ENCODE peak calls at places on chromosomes 12 and 14, in six cellular contexts. One of them, this sample, is unnamed. For H3K4me1, the result is how much of the 10 kb centered on the place peaks cover.

GRCh38 chr14:68172216-68172615 is 352.6 kb downstream of the RAD51B start:
- DNase-seq in Panc1: no peak
- DNase-seq in GM12878: no peak
- DNase-seq in A549: peak
- DNase-seq in HepG2: peak
- DNase-seq in HCT116: no peak
- DNase-seq in this sample: no peak

GRCh38 chr12:67531051-67531450 is 117.5 kb upstream of the DYRK2 start:
- DNase-seq in Panc1: no peak
- DNase-seq in GM12878: no peak
- DNase-seq in A549: no peak
- DNase-seq in HepG2: no peak
- DNase-seq in HCT116: no peak
- DNase-seq in this sample: no peak

GRCh38 chr12:110776410-110776809 is 33.7 kb upstream of the PPP1CC start:
- DNase-seq in Panc1: no peak
- DNase-seq in GM12878: peak
- DNase-seq in A549: no peak
- DNase-seq in HepG2: no peak
- DNase-seq in HCT116: no peak
- DNase-seq in this sample: no peak

GRCh38 chr12:2412305-2412643 is 359.5 kb downstream of the CACNA1C start:
- DNase-seq in Panc1: no peak
- DNase-seq in GM12878: no peak
- DNase-seq in A549: no peak
- DNase-seq in HepG2: no peak
- DNase-seq in HCT116: no peak
- DNase-seq in this sample: no peak

GRCh38 chr14:73833530-73834257 is 17.9 kb upstream of the PTGR2 start:
- DNase-seq in Panc1: no peak
- DNase-seq in GM12878: no peak
- DNase-seq in A549: peak
- DNase-seq in HepG2: peak
- DNase-seq in HCT116: no peak
- DNase-seq in this sample: peak

GRCh38 chr12:119216084-119216483 is 37.4 kb downstream of the HSPB8 start:
- DNase-seq in Panc1: no peak
- DNase-seq in GM12878: no peak
- DNase-seq in A549: no peak
- DNase-seq in HepG2: no peak
- DNase-seq in HCT116: no peak
- DNase-seq in this sample: no peak

GRCh38 chr12:40444174-40444573 is 219.4 kb downstream of the LRRK2 start:
- DNase-seq in Panc1: no peak
- DNase-seq in GM12878: no peak
- DNase-seq in A549: peak
- DNase-seq in HepG2: no peak
- DNase-seq in HCT116: no peak
- DNase-seq in this sample: peak

GRCh38 chr12:111978545-111978944 is 34.4 kb downstream of the TMEM116 start:
- DNase-seq in Panc1: no peak
- DNase-seq in GM12878: no peak
- DNase-seq in A549: no peak
- DNase-seq in HepG2: no peak
- DNase-seq in HCT116: no peak
- DNase-seq in this sample: no peak

GRCh38 chr12:530308-530707 is 70.6 kb downstream of the B4GALNT3 start:
- DNase-seq in Panc1: no peak
- DNase-seq in GM12878: no peak
- DNase-seq in A549: no peak
- DNase-seq in HepG2: no peak
- DNase-seq in HCT116: no peak
- DNase-seq in this sample: no peak

GRCh38 chr14:64112859-64113258 is 181.3 kb downstream of the ESR2 start:
- DNase-seq in Panc1: no peak
- DNase-seq in GM12878: no peak
- DNase-seq in A549: no peak
- DNase-seq in HepG2: no peak
- DNase-seq in HCT116: no peak
- DNase-seq in this sample: no peak

GRCh38 chr14:90844321-90844720 is 28.1 kb upstream of the TTC7B start:
- DNase-seq in Panc1: no peak
- DNase-seq in GM12878: no peak
- DNase-seq in A549: no peak
- DNase-seq in HepG2: no peak
- DNase-seq in HCT116: no peak
- DNase-seq in this sample: no peak

GRCh38 chr12:24488906-24489619 is 459.8 kb downstream of the BCAT1 start:
- DNase-seq in Panc1: no peak
- DNase-seq in GM12878: no peak
- DNase-seq in A549: no peak
- DNase-seq in HepG2: no peak
- DNase-seq in HCT116: no peak
- DNase-seq in this sample: no peak

GRCh38 chr12:83149987-83150386 is 463.3 kb downstream of the TMTC2 start:
- DNase-seq in Panc1: no peak
- DNase-seq in GM12878: no peak
- DNase-seq in A549: no peak
- DNase-seq in HepG2: no peak
- DNase-seq in HCT116: no peak
- DNase-seq in this sample: no peak

GRCh38 chr12:58757422-58757821 is 162.9 kb downstream of the LRIG3 start:
- DNase-seq in Panc1: no peak
- DNase-seq in GM12878: no peak
- DNase-seq in A549: no peak
- DNase-seq in HepG2: no peak
- DNase-seq in HCT116: no peak
- DNase-seq in this sample: no peak

GRCh38 chr14:75968461-75968860 is 13.3 kb downstream of the TGFB3 start:
- DNase-seq in Panc1: no peak
- DNase-seq in GM12878: no peak
- DNase-seq in A549: no peak
- DNase-seq in HepG2: no peak
- DNase-seq in HCT116: no peak
- DNase-seq in this sample: no peak

GRCh38 chr12:42129595-42130204 is 15.0 kb downstream of the GXYLT1 start:
- DNase-seq in Panc1: no peak
- DNase-seq in GM12878: no peak
- DNase-seq in A549: peak
- DNase-seq in HepG2: peak
- DNase-seq in HCT116: peak
- DNase-seq in this sample: peak

GRCh38 chr12:76375939-76376338 is 27.7 kb upstream of the BBS10 start:
- DNase-seq in Panc1: no peak
- DNase-seq in GM12878: no peak
- DNase-seq in A549: peak
- DNase-seq in HepG2: peak
- DNase-seq in HCT116: no peak
- DNase-seq in this sample: no peak

GRCh38 chr14:71204231-71204630 is 297.0 kb downstream of the PCNX1 start:
- DNase-seq in Panc1: no peak
- DNase-seq in GM12878: no peak
- DNase-seq in A549: no peak
- DNase-seq in HepG2: no peak
- DNase-seq in HCT116: no peak
- DNase-seq in this sample: no peak

GRCh38 chr12:27284751-27285150 is 40.7 kb downstream of the STK38L start:
- DNase-seq in Panc1: no peak
- DNase-seq in GM12878: peak
- DNase-seq in A549: peak
- DNase-seq in HepG2: no peak
- DNase-seq in HCT116: no peak
- DNase-seq in this sample: no peak

GRCh38 chr14:66511849-66512248 is 3.9 kb downstream of the GPHN start:
- DNase-seq in Panc1: no peak
- DNase-seq in GM12878: no peak
- DNase-seq in A549: no peak
- DNase-seq in HepG2: no peak
- DNase-seq in HCT116: no peak
- DNase-seq in this sample: no peak

GRCh38 chr12:94169966-94170689 is 21.8 kb downstream of the PLXNC1 start:
- DNase-seq in Panc1: no peak
- DNase-seq in GM12878: no peak
- DNase-seq in A549: no peak
- DNase-seq in HepG2: peak
- DNase-seq in HCT116: no peak
- DNase-seq in this sample: no peak

GRCh38 chr12:42446761-42447160 is 120.8 kb downstream of the PPHLN1 start:
- DNase-seq in Panc1: no peak
- DNase-seq in GM12878: no peak
- DNase-seq in A549: no peak
- DNase-seq in HepG2: no peak
- DNase-seq in HCT116: no peak
- DNase-seq in this sample: peak

GRCh38 chr14:77864085-77864484 is 64.2 kb downstream of the ADCK1 start:
- DNase-seq in Panc1: no peak
- DNase-seq in GM12878: no peak
- DNase-seq in A549: no peak
- DNase-seq in HepG2: no peak
- DNase-seq in HCT116: no peak
- DNase-seq in this sample: no peak

GRCh38 chr14:94125659-94126418 is 3.6 kb downstream of the IFI27L2 start:
- DNase-seq in Panc1: no peak
- DNase-seq in GM12878: no peak
- DNase-seq in A549: no peak
- DNase-seq in HepG2: no peak
- DNase-seq in HCT116: no peak
- DNase-seq in this sample: no peak

GRCh38 chr12:34399631-34400422 is 377.5 kb downstream of the ALG10 start:
- DNase-seq in Panc1: no peak
- DNase-seq in GM12878: no peak
- DNase-seq in A549: no peak
- DNase-seq in HepG2: no peak
- DNase-seq in HCT116: no peak
- DNase-seq in this sample: no peak

GRCh38 chr12:117192057-117192456 is 1.8 kb upstream of the FBXO21 start:
- DNase-seq in Panc1: no peak
- DNase-seq in GM12878: no peak
- DNase-seq in A549: peak
- DNase-seq in HepG2: no peak
- DNase-seq in HCT116: no peak
- DNase-seq in this sample: peak

GRCh38 chr14:100629696-100630095 is 42.5 kb upstream of the BEGAIN start:
- DNase-seq in Panc1: no peak
- DNase-seq in GM12878: no peak
- DNase-seq in A549: no peak
- DNase-seq in HepG2: no peak
- DNase-seq in HCT116: no peak
- DNase-seq in this sample: no peak

GRCh38 chr14:61472025-61472672 is 150.8 kb downstream of the PRKCH start:
- DNase-seq in Panc1: no peak
- DNase-seq in GM12878: no peak
- DNase-seq in A549: peak
- DNase-seq in HepG2: peak
- DNase-seq in HCT116: no peak
- DNase-seq in this sample: no peak

DNA sequence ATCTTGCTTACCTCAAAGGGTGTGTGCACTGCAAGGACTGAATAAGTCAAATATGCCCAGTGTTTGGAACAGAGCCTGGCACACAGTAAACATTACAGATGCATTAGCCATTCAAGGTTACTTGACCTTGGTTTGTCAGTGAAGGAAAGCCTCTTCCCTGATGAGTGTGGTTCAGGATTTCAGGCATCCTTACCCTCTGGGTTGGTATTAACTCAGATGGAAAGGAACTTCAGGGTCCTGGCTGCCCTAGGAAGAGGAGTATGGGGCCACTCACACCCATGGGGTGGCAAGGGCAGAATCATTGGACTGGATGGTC is 4.1 kb upstream of the SMIM41 start:
- DNase-seq in Panc1: no peak
- DNase-seq in GM12878: no peak
- DNase-seq in A549: no peak
- DNase-seq in HepG2: no peak
- DNase-seq in HCT116: no peak
- DNase-seq in this sample: no peak
- TF ChIP-seq REST in Panc1: no peak
- TF ChIP-seq REST in GM12878: no peak
- TF ChIP-seq REST in A549: no peak
- TF ChIP-seq REST in HepG2: no peak
- TF ChIP-seq REST in HCT116: no peak
- TF ChIP-seq REST in this sample: no peak

GRCh38 chr12:48767521-48767920 is 21.4 kb downstream of the ADCY6 start:
- DNase-seq in Panc1: no peak
- DNase-seq in GM12878: no peak
- DNase-seq in A549: no peak
- DNase-seq in HepG2: no peak
- DNase-seq in HCT116: no peak
- DNase-seq in this sample: no peak
- H3K4me1 ChIP-seq in Panc1: under half
- H3K4me1 ChIP-seq in GM12878: under half
- H3K4me1 ChIP-seq in A549: under half
- H3K4me1 ChIP-seq in HepG2: under half
- H3K4me1 ChIP-seq in HCT116: under half
- H3K4me1 ChIP-seq in this sample: under half

GRCh38 chr12:99455350-99456037 is 192.1 kb upstream of the GARIN6 start:
- DNase-seq in Panc1: no peak
- DNase-seq in GM12878: no peak
- DNase-seq in A549: peak
- DNase-seq in HepG2: no peak
- DNase-seq in HCT116: peak
- DNase-seq in this sample: peak
- TF ChIP-seq REST in Panc1: no peak
- TF ChIP-seq REST in GM12878: no peak
- TF ChIP-seq REST in A549: no peak
- TF ChIP-seq REST in HepG2: no peak
- TF ChIP-seq REST in HCT116: no peak
- TF ChIP-seq REST in this sample: no peak

GRCh38 chr14:23481992-23482813 is 12.7 kb downstream of the NGDN start:
- DNase-seq in Panc1: no peak
- DNase-seq in GM12878: no peak
- DNase-seq in A549: no peak
- DNase-seq in HepG2: no peak
- DNase-seq in HCT116: no peak
- DNase-seq in this sample: peak

GRCh38 chr14:23481362-23481970 is 12.0 kb downstream of the NGDN start:
- DNase-seq in Panc1: no peak
- DNase-seq in GM12878: no peak
- DNase-seq in A549: no peak
- DNase-seq in HepG2: no peak
- DNase-seq in HCT116: no peak
- DNase-seq in this sample: peak

GRCh38 chr14:23483216-23483854 is 13.8 kb downstream of the NGDN start:
- DNase-seq in Panc1: no peak
- DNase-seq in GM12878: no peak
- DNase-seq in A549: peak
- DNase-seq in HepG2: peak
- DNase-seq in HCT116: no peak
- DNase-seq in this sample: peak

GRCh38 chr14:23485311-23485710 is 15.8 kb downstream of the NGDN start:
- DNase-seq in Panc1: no peak
- DNase-seq in GM12878: no peak
- DNase-seq in A549: no peak
- DNase-seq in HepG2: no peak
- DNase-seq in HCT116: no peak
- DNase-seq in this sample: peak

DNA sequence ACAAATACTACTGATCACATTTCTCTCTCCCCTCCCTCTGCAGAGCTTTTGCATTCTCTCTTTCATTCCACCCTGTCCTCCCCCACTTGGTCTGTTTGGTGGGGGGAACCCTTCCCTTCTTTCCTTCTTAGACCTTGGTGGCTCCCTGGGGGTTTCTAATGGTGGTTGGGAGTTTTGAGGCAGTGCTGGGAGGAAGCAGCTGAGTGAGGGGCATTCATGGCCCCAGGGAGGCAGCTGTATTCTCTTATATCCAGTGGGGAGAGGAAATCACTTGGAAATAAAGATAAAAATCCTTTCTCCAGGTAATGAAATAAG is 13.3 kb downstream of the NGDN start:
- DNase-seq in Panc1: no peak
- DNase-seq in GM12878: no peak
- DNase-seq in A549: no peak
- DNase-seq in HepG2: no peak
- DNase-seq in HCT116: no peak
- DNase-seq in this sample: no peak
- H3K4me1 ChIP-seq in Panc1: under half
- H3K4me1 ChIP-seq in GM12878: under half
- H3K4me1 ChIP-seq in A549: under half
- H3K4me1 ChIP-seq in HepG2: under half
- H3K4me1 ChIP-seq in HCT116: under half
- H3K4me1 ChIP-seq in this sample: half or more